ENCODE peak calls at places on chromosome 9, in seven cellular contexts. One of them, this sample, is unnamed.

GRCh38 chr9:81183763-81184162 is 505.6 kb downstream of the TLE1 start:
- DNase-seq in mucosa of descending colon: no peak
- DNase-seq in fibroblast of the aortic adventitia: peak; percentile 24
- DNase-seq in MCF 10A: peak; percentile 23
- DNase-seq in astrocyte of the spinal cord: peak; percentile 87
- DNase-seq in IMR-90: peak; percentile 86
- DNase-seq in foreskin fibroblast: peak; percentile 17
- DNase-seq in this sample: no peak

GRCh38 chr9:84894859-84895258 is 225.3 kb downstream of the NTRK2 start:
- DNase-seq in mucosa of descending colon: peak; percentile 31
- DNase-seq in fibroblast of the aortic adventitia: no peak
- DNase-seq in MCF 10A: no peak
- DNase-seq in astrocyte of the spinal cord: no peak
- DNase-seq in IMR-90: no peak
- DNase-seq in foreskin fibroblast: no peak
- DNase-seq in this sample: no peak

GRCh38 chr9:655875-656274 is 185.6 kb upstream of the DMRT1 start:
- DNase-seq in mucosa of descending colon: no peak
- DNase-seq in fibroblast of the aortic adventitia: peak; percentile 48
- DNase-seq in MCF 10A: peak; percentile 30
- DNase-seq in astrocyte of the spinal cord: peak; percentile 17
- DNase-seq in IMR-90: no peak
- DNase-seq in foreskin fibroblast: no peak
- DNase-seq in this sample: no peak

GRCh38 chr9:116905131-116905724 is 218.1 kb downstream of the TRIM32 start:
- DNase-seq in mucosa of descending colon: no peak
- DNase-seq in fibroblast of the aortic adventitia: no peak
- DNase-seq in MCF 10A: no peak
- DNase-seq in astrocyte of the spinal cord: no peak
- DNase-seq in IMR-90: no peak
- DNase-seq in foreskin fibroblast: no peak
- DNase-seq in this sample: no peak

GRCh38 chr9:95167998-95168397 is 149.5 kb downstream of the FANCC start:
- DNase-seq in mucosa of descending colon: peak; percentile 84
- DNase-seq in fibroblast of the aortic adventitia: peak; percentile 96
- DNase-seq in MCF 10A: peak; percentile 89
- DNase-seq in astrocyte of the spinal cord: peak; percentile 93
- DNase-seq in IMR-90: peak; percentile 97
- DNase-seq in foreskin fibroblast: peak; percentile 95
- DNase-seq in this sample: no peak

GRCh38 chr9:16335788-16336580 is 534.5 kb downstream of the BNC2 start:
- DNase-seq in mucosa of descending colon: peak; percentile 44
- DNase-seq in fibroblast of the aortic adventitia: peak; percentile 99
- DNase-seq in MCF 10A: peak; percentile 100
- DNase-seq in astrocyte of the spinal cord: peak; percentile 98
- DNase-seq in IMR-90: peak; percentile 99
- DNase-seq in foreskin fibroblast: peak; percentile 99
- DNase-seq in this sample: no peak

GRCh38 chr9:137241490-137242328 is 622 bp downstream of the TUBB4B start:
- DNase-seq in mucosa of descending colon: peak; percentile 71
- DNase-seq in fibroblast of the aortic adventitia: peak; percentile 37
- DNase-seq in MCF 10A: peak; percentile 71
- DNase-seq in astrocyte of the spinal cord: peak; percentile 33
- DNase-seq in IMR-90: peak; percentile 32
- DNase-seq in foreskin fibroblast: peak; percentile 83
- DNase-seq in this sample: peak; percentile 63

GRCh38 chr9:137461663-137462395 is 2.7 kb upstream of the NSMF start:
- DNase-seq in mucosa of descending colon: peak; percentile 56
- DNase-seq in fibroblast of the aortic adventitia: no peak
- DNase-seq in MCF 10A: no peak
- DNase-seq in astrocyte of the spinal cord: no peak
- DNase-seq in IMR-90: no peak
- DNase-seq in foreskin fibroblast: no peak
- DNase-seq in this sample: peak; percentile 75

GRCh38 chr9:130794923-130795495 is 40.0 kb upstream of the ABL1 start:
- DNase-seq in mucosa of descending colon: no peak
- DNase-seq in fibroblast of the aortic adventitia: peak; percentile 73
- DNase-seq in MCF 10A: no peak
- DNase-seq in astrocyte of the spinal cord: no peak
- DNase-seq in IMR-90: no peak
- DNase-seq in foreskin fibroblast: peak; percentile 72
- DNase-seq in this sample: no peak

GRCh38 chr9:91746904-91747303 is 203.1 kb downstream of the ROR2 start:
- DNase-seq in mucosa of descending colon: no peak
- DNase-seq in fibroblast of the aortic adventitia: peak; percentile 56
- DNase-seq in MCF 10A: peak; percentile 28
- DNase-seq in astrocyte of the spinal cord: no peak
- DNase-seq in IMR-90: peak; percentile 69
- DNase-seq in foreskin fibroblast: peak; percentile 50
- DNase-seq in this sample: no peak

GRCh38 chr9:123359546-123359945 is 3.5 kb downstream of the CRB2 start:
- DNase-seq in mucosa of descending colon: no peak
- DNase-seq in fibroblast of the aortic adventitia: no peak
- DNase-seq in MCF 10A: no peak
- DNase-seq in astrocyte of the spinal cord: no peak
- DNase-seq in IMR-90: no peak
- DNase-seq in foreskin fibroblast: no peak
- DNase-seq in this sample: no peak

GRCh38 chr9:71897573-71897972 is 13.4 kb downstream of the ABHD17B start:
- DNase-seq in mucosa of descending colon: no peak
- DNase-seq in fibroblast of the aortic adventitia: no peak
- DNase-seq in MCF 10A: no peak
- DNase-seq in astrocyte of the spinal cord: no peak
- DNase-seq in IMR-90: no peak
- DNase-seq in foreskin fibroblast: peak; percentile 36
- DNase-seq in this sample: no peak

GRCh38 chr9:95574176-95574575 is 57.4 kb upstream of the PTCH1 start:
- DNase-seq in mucosa of descending colon: peak; percentile 12
- DNase-seq in fibroblast of the aortic adventitia: no peak
- DNase-seq in MCF 10A: no peak
- DNase-seq in astrocyte of the spinal cord: no peak
- DNase-seq in IMR-90: no peak
- DNase-seq in foreskin fibroblast: no peak
- DNase-seq in this sample: no peak

GRCh38 chr9:113390192-113390960 is 10.7 kb downstream of the ALAD start:
- DNase-seq in mucosa of descending colon: no peak
- DNase-seq in fibroblast of the aortic adventitia: no peak
- DNase-seq in MCF 10A: no peak
- DNase-seq in astrocyte of the spinal cord: no peak
- DNase-seq in IMR-90: no peak
- DNase-seq in foreskin fibroblast: no peak
- DNase-seq in this sample: no peak

GRCh38 chr9:98410185-98410697 is 154.8 kb upstream of the TBC1D2 start:
- DNase-seq in mucosa of descending colon: peak; percentile 28
- DNase-seq in fibroblast of the aortic adventitia: peak; percentile 90
- DNase-seq in MCF 10A: peak; percentile 14
- DNase-seq in astrocyte of the spinal cord: peak; percentile 54
- DNase-seq in IMR-90: peak; percentile 80
- DNase-seq in foreskin fibroblast: peak; percentile 76
- DNase-seq in this sample: no peak

GRCh38 chr9:92964981-92965758 is 17.8 kb downstream of the FGD3 start:
- DNase-seq in mucosa of descending colon: peak; percentile 37
- DNase-seq in fibroblast of the aortic adventitia: no peak
- DNase-seq in MCF 10A: no peak
- DNase-seq in astrocyte of the spinal cord: no peak
- DNase-seq in IMR-90: no peak
- DNase-seq in foreskin fibroblast: no peak
- DNase-seq in this sample: peak; percentile 21

GRCh38 chr9:122053951-122054350 is 39.2 kb downstream of the TTLL11 start:
- DNase-seq in mucosa of descending colon: no peak
- DNase-seq in fibroblast of the aortic adventitia: no peak
- DNase-seq in MCF 10A: no peak
- DNase-seq in astrocyte of the spinal cord: peak; percentile 17
- DNase-seq in IMR-90: no peak
- DNase-seq in foreskin fibroblast: peak; percentile 62
- DNase-seq in this sample: no peak

GRCh38 chr9:19252174-19252884 is 21.8 kb downstream of the DENND4C start:
- DNase-seq in mucosa of descending colon: no peak
- DNase-seq in fibroblast of the aortic adventitia: no peak
- DNase-seq in MCF 10A: no peak
- DNase-seq in astrocyte of the spinal cord: no peak
- DNase-seq in IMR-90: no peak
- DNase-seq in foreskin fibroblast: no peak
- DNase-seq in this sample: no peak

GRCh38 chr9:7259544-7260241 is 501.9 kb downstream of the KDM4C start:
- DNase-seq in mucosa of descending colon: no peak
- DNase-seq in fibroblast of the aortic adventitia: no peak
- DNase-seq in MCF 10A: peak; percentile 8
- DNase-seq in astrocyte of the spinal cord: no peak
- DNase-seq in IMR-90: no peak
- DNase-seq in foreskin fibroblast: no peak
- DNase-seq in this sample: no peak
- TF ChIP-seq CTCF in mucosa of descending colon: no peak
- TF ChIP-seq CTCF in fibroblast of the aortic adventitia: peak; percentile 7
- TF ChIP-seq CTCF in MCF 10A: no peak
- TF ChIP-seq CTCF in astrocyte of the spinal cord: peak; percentile 13
- TF ChIP-seq CTCF in IMR-90: no peak
- TF ChIP-seq CTCF in foreskin fibroblast: no peak
- TF ChIP-seq CTCF in this sample: no peak

DNA sequence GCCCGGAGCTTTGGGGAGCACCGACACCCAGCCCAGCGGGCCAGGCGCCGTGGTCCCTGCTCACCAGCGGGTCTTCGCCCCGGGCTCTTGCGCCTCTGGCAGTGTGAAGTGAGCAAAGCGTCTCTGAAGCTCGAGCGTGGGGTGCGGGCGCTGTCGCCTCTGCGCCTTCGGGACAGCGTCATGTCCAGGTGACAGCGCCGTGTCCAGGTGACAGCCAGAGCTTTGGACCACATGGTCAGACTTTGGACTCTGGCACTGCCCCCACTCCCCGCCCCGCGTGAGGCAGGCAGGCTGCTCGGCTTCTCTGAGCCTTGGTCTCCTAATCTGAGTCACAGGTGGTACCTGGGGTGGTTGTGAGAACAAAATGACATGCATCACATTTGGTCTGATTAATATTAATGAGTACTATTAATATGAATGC is 156.8 kb downstream of the OLFM1 start:
- DNase-seq in mucosa of descending colon: no peak
- DNase-seq in fibroblast of the aortic adventitia: no peak
- DNase-seq in MCF 10A: no peak
- DNase-seq in astrocyte of the spinal cord: no peak
- DNase-seq in IMR-90: no peak
- DNase-seq in foreskin fibroblast: no peak
- DNase-seq in this sample: no peak
- TF ChIP-seq CTCF in mucosa of descending colon: no peak
- TF ChIP-seq CTCF in fibroblast of the aortic adventitia: no peak
- TF ChIP-seq CTCF in MCF 10A: no peak
- TF ChIP-seq CTCF in astrocyte of the spinal cord: no peak
- TF ChIP-seq CTCF in IMR-90: no peak
- TF ChIP-seq CTCF in foreskin fibroblast: no peak
- TF ChIP-seq CTCF in this sample: no peak

GRCh38 chr9:37372839-37373238 is 49.7 kb upstream of the GRHPR start:
- DNase-seq in mucosa of descending colon: no peak
- DNase-seq in fibroblast of the aortic adventitia: no peak
- DNase-seq in MCF 10A: no peak
- DNase-seq in astrocyte of the spinal cord: no peak
- DNase-seq in IMR-90: no peak
- DNase-seq in foreskin fibroblast: no peak
- DNase-seq in this sample: no peak

GRCh38 chr9:37370282-37370681 is 52.2 kb upstream of the GRHPR start:
- DNase-seq in mucosa of descending colon: no peak
- DNase-seq in fibroblast of the aortic adventitia: no peak
- DNase-seq in MCF 10A: no peak
- DNase-seq in astrocyte of the spinal cord: no peak
- DNase-seq in IMR-90: no peak
- DNase-seq in foreskin fibroblast: no peak
- DNase-seq in this sample: no peak

GRCh38 chr9:37371565-37372464 is 50.7 kb upstream of the GRHPR start:
- DNase-seq in mucosa of descending colon: no peak
- DNase-seq in fibroblast of the aortic adventitia: peak; percentile 64
- DNase-seq in MCF 10A: peak; percentile 25
- DNase-seq in astrocyte of the spinal cord: peak; percentile 22
- DNase-seq in IMR-90: peak; percentile 58
- DNase-seq in foreskin fibroblast: no peak
- DNase-seq in this sample: peak; percentile 48

GRCh38 chr9:37369671-37370070 is 52.8 kb upstream of the GRHPR start:
- DNase-seq in mucosa of descending colon: no peak
- DNase-seq in fibroblast of the aortic adventitia: no peak
- DNase-seq in MCF 10A: no peak
- DNase-seq in astrocyte of the spinal cord: no peak
- DNase-seq in IMR-90: no peak
- DNase-seq in foreskin fibroblast: no peak
- DNase-seq in this sample: peak; percentile 66

DNA sequence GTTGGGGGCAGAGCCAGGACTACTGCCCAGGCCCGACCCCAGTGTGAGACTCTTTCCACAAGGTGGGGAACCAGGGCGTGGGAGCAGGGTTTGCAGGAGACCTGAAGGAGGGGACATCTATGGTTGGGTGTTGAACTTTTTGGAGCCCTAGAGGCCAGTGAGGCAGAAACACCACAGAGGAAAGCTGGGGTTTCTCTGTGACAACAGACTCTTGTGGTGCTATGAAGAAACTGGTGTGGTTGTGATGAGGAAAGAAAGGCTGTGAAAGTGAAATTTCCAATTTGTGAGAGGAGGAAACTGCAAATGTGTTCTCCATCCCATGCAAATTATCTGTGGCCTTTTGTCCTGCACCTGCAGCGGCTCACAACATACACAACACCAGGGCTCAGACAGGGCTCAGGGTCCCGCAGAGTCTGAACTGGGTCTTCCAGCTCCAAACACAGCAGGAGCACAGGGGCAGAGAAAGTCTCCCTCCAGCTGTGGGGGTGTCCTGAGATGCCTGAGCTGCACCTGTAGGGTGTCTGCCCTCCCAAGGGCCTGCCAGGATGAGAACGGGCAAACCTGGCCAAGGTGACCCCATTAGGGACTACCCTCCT is 51.4 kb upstream of the GRHPR start:
- DNase-seq in mucosa of descending colon: no peak
- DNase-seq in fibroblast of the aortic adventitia: no peak
- DNase-seq in MCF 10A: no peak
- DNase-seq in astrocyte of the spinal cord: no peak
- DNase-seq in IMR-90: no peak
- DNase-seq in foreskin fibroblast: no peak
- DNase-seq in this sample: peak; percentile 58
- TF ChIP-seq CTCF in mucosa of descending colon: no peak
- TF ChIP-seq CTCF in fibroblast of the aortic adventitia: no peak
- TF ChIP-seq CTCF in MCF 10A: no peak
- TF ChIP-seq CTCF in astrocyte of the spinal cord: no peak
- TF ChIP-seq CTCF in IMR-90: no peak
- TF ChIP-seq CTCF in foreskin fibroblast: no peak
- TF ChIP-seq CTCF in this sample: no peak

DNA sequence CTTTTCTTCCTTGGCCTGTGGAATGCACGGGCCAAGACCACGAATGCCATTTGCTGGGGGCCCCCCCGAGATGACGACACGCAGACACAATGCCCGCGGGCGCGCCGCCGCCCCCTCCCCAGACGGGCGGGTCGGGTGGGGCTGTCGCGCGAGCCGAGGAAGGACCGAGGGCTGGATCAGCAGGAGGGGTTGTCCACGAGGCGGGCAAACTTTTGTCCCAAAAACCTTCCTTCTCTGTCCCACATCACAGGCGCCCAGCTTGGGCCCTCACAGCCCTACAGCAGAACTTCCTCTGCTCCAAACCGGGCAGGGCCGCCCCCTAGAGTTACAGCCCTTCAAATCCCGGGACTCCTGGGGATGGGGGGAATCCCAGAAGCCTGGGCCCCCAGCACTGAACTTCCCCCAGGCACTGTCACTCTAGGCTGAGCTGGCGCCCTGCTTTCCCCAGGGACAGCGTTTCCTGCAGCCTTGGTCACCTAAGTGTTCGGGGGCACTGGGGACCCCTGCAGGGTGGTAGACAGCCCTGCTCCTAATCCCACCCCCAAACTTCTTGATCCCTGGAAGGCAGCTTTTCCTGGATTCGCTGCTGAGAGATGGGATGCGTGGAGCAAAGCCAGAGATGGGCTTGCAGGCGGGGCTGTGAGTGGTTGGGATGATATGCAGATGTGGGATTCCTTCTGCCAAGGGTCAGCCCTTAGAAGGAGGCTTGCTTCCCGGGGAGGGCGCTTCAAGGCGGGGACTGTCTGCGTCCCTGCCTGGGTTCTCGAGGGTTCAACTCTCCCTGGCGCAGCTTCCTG is 980 bp downstream of the COL5A1 start:
- DNase-seq in mucosa of descending colon: peak; percentile 41
- DNase-seq in fibroblast of the aortic adventitia: peak; percentile 89
- DNase-seq in MCF 10A: no peak
- DNase-seq in astrocyte of the spinal cord: peak; percentile 80
- DNase-seq in IMR-90: peak; percentile 91
- DNase-seq in foreskin fibroblast: peak; percentile 94
- DNase-seq in this sample: no peak
- TF ChIP-seq CTCF in mucosa of descending colon: no peak
- TF ChIP-seq CTCF in fibroblast of the aortic adventitia: peak; percentile 56
- TF ChIP-seq CTCF in MCF 10A: no peak
- TF ChIP-seq CTCF in astrocyte of the spinal cord: peak; percentile 59
- TF ChIP-seq CTCF in IMR-90: peak; percentile 55
- TF ChIP-seq CTCF in foreskin fibroblast: peak; percentile 43
- TF ChIP-seq CTCF in this sample: no peak

This sample was measured in activated B cell treated with CpG ODN at 0.5 μM for 24 hours.